ENCODE peak calls at places on chromosome 14, in six cellular contexts. C is activated T-helper 1 cell treated with Interleukin-2 at 50 U/mL for 16 hours; P is activated CD4-positive, alpha-beta T cell treated with anti-CD3 and anti-CD28 coated beads, Interleukin-2, amount 50 U/mL, for 4 hours; H is stimulated activated CD8-positive, alpha-beta memory T cell treated with anti-CD3 and anti-CD28 coated beads, Interleukin-15, amount 100 ng/mL, for 1 hour; I is C1 segment of cervical spinal cord; Q is HS-5. V is an unnamed sample.

GRCh38 chr14:101104485-101104884 is 201.0 kb upstream of the RTL1 start:
- DNase-seq in C (no peak), P (no peak), H (no peak), I (no peak), Q (no peak), V (no peak)

GRCh38 chr14:70735043-70735442 is 74.3 kb downstream of the MAP3K9 start:
- DNase-seq in C (no peak), P (no peak), H (no peak), I (no peak), Q (no peak), V (no peak)

GRCh38 chr14:60722163-60722835 is 1.9 kb downstream of the SIX4 start:
- DNase-seq in C (no peak), P (peak), H (no peak), I (peak), Q (no peak), V (no peak)

GRCh38 chr14:31269599-31270195 is 62.1 kb upstream of the HECTD1 start:
- DNase-seq in C (no peak), P (no peak), H (no peak), I (no peak), Q (no peak), V (no peak)

GRCh38 chr14:101589486-101590015 is 28.3 kb downstream of the DIO3 start:
- DNase-seq in C (no peak), P (no peak), H (no peak), I (no peak), Q (no peak), V (no peak)

GRCh38 chr14:92783813-92784431 is 10.2 kb upstream of the GOLGA5 start:
- DNase-seq in C (no peak), P (no peak), H (no peak), I (no peak), Q (peak), V (no peak)

GRCh38 chr14:55578511-55578910 is 1.5 kb upstream of the KTN1 start:
- DNase-seq in C (no peak), P (no peak), H (no peak), I (no peak), Q (no peak), V (no peak)

GRCh38 chr14:63632932-63633514 is 8.6 kb downstream of the WDR89 start:
- DNase-seq in C (no peak), P (no peak), H (no peak), I (no peak), Q (no peak), V (no peak)

GRCh38 chr14:100807979-100808734 is 17.8 kb upstream of the MEG3 start:
- DNase-seq in C (no peak), P (no peak), H (no peak), I (no peak), Q (no peak), V (no peak)

GRCh38 chr14:73758392-73759182 is 44.4 kb upstream of the PNMA1 start:
- DNase-seq in C (peak), P (peak), H (peak), I (peak), Q (no peak), V (peak)

GRCh38 chr14:90677484-90678045 is 138.7 kb downstream of the TTC7B start:
- DNase-seq in C (no peak), P (no peak), H (no peak), I (no peak), Q (no peak), V (no peak)

GRCh38 chr14:91258021-91258618 is 13.6 kb upstream of the GPR68 start:
- DNase-seq in C (no peak), P (no peak), H (no peak), I (no peak), Q (no peak), V (no peak)

GRCh38 chr14:68598621-68599447 is 194.0 kb downstream of the ZFP36L1 start:
- DNase-seq in C (no peak), P (no peak), H (no peak), I (peak), Q (no peak), V (no peak)

GRCh38 chr14:70655110-70655826 is 13.6 kb downstream of the TTC9 start:
- DNase-seq in C (peak), P (peak), H (peak), I (no peak), Q (no peak), V (peak)

GRCh38 chr14:104970231-104971068 is 7.7 kb downstream of the AHNAK2 start:
- DNase-seq in C (no peak), P (no peak), H (no peak), I (no peak), Q (peak), V (no peak)

V was measured in NK-92 treated with Interleukin-12 subunit alpha and Interleukin-12 subunit beta, amount 100 ng/mL, for 24 hours.